ENCODE peak calls at places on chromosome 19, in nine cellular contexts. One of them, this sample, is unnamed.

GRCh38 chr19:32971012-32971595 is 654 bp downstream of the CEP89 start:
- DNase-seq in transverse colon: no peak
- DNase-seq in effector memory CD4-positive, alpha-beta T cell: no peak
- DNase-seq in mesendoderm: no peak
- DNase-seq in testis: no peak
- DNase-seq in cardiac muscle cell: no peak
- DNase-seq in A549: no peak
- DNase-seq in tibial nerve: no peak
- DNase-seq in right atrium auricular region: no peak
- DNase-seq in this sample: no peak

GRCh38 chr19:20038358-20039202 is 725 bp downstream of the ZNF682 start:
- DNase-seq in mesendoderm: no peak
- DNase-seq in right atrium auricular region: no peak
- DNase-seq in tibial nerve: no peak
- DNase-seq in cardiac muscle cell: no peak
- DNase-seq in effector memory CD4-positive, alpha-beta T cell: no peak
- DNase-seq in testis: no peak
- DNase-seq in A549: no peak
- DNase-seq in transverse colon: no peak
- DNase-seq in this sample: no peak

GRCh38 chr19:47075179-47075811 is 26.9 kb upstream of the TMEM160 start:
- DNase-seq in effector memory CD4-positive, alpha-beta T cell: no peak
- DNase-seq in mesendoderm: no peak
- DNase-seq in tibial nerve: no peak
- DNase-seq in cardiac muscle cell: no peak
- DNase-seq in A549: no peak
- DNase-seq in transverse colon: no peak
- DNase-seq in testis: no peak
- DNase-seq in right atrium auricular region: no peak
- DNase-seq in this sample: no peak

GRCh38 chr19:55600336-55601028 is 394 bp downstream of the ZNF524 start:
- DNase-seq in mesendoderm: no peak
- DNase-seq in tibial nerve: no peak
- DNase-seq in transverse colon: no peak
- DNase-seq in testis: peak; percentile 85
- DNase-seq in A549: peak; percentile 57
- DNase-seq in effector memory CD4-positive, alpha-beta T cell: no peak
- DNase-seq in cardiac muscle cell: no peak
- DNase-seq in right atrium auricular region: no peak
- DNase-seq in this sample: no peak

GRCh38 chr19:49335071-49335783 is at the start of gene CD37:
- DNase-seq in tibial nerve: no peak
- DNase-seq in A549: no peak
- DNase-seq in cardiac muscle cell: no peak
- DNase-seq in transverse colon: peak; percentile 37
- DNase-seq in right atrium auricular region: no peak
- DNase-seq in mesendoderm: no peak
- DNase-seq in testis: no peak
- DNase-seq in effector memory CD4-positive, alpha-beta T cell: peak; percentile 19
- DNase-seq in this sample: peak; percentile 58

GRCh38 chr19:43457809-43458208 is 7.6 kb downstream of the LYPD3 start:
- DNase-seq in A549: no peak
- DNase-seq in testis: no peak
- DNase-seq in mesendoderm: no peak
- DNase-seq in right atrium auricular region: no peak
- DNase-seq in tibial nerve: no peak
- DNase-seq in transverse colon: no peak
- DNase-seq in effector memory CD4-positive, alpha-beta T cell: no peak
- DNase-seq in cardiac muscle cell: no peak
- DNase-seq in this sample: no peak

GRCh38 chr19:47229674-47230121 is 1.3 kb downstream of the BBC3 start:
- DNase-seq in effector memory CD4-positive, alpha-beta T cell: no peak
- DNase-seq in testis: peak; percentile 45
- DNase-seq in right atrium auricular region: no peak
- DNase-seq in cardiac muscle cell: no peak
- DNase-seq in tibial nerve: peak; percentile 34
- DNase-seq in mesendoderm: peak; percentile 51
- DNase-seq in A549: no peak
- DNase-seq in transverse colon: peak; percentile 38
- DNase-seq in this sample: no peak

GRCh38 chr19:27762933-27763332 is 1450.0 kb downstream of the UQCRFS1 start:
- DNase-seq in A549: no peak
- DNase-seq in cardiac muscle cell: no peak
- DNase-seq in right atrium auricular region: no peak
- DNase-seq in transverse colon: no peak
- DNase-seq in testis: no peak
- DNase-seq in tibial nerve: no peak
- DNase-seq in mesendoderm: no peak
- DNase-seq in effector memory CD4-positive, alpha-beta T cell: no peak
- DNase-seq in this sample: no peak

GRCh38 chr19:16569609-16570320 is 2.5 kb downstream of the SLC35E1 start:
- DNase-seq in right atrium auricular region: no peak
- DNase-seq in A549: no peak
- DNase-seq in testis: no peak
- DNase-seq in tibial nerve: no peak
- DNase-seq in transverse colon: no peak
- DNase-seq in cardiac muscle cell: no peak
- DNase-seq in effector memory CD4-positive, alpha-beta T cell: no peak
- DNase-seq in mesendoderm: peak; percentile 32
- DNase-seq in this sample: no peak

GRCh38 chr19:48784527-48784926 is 26.3 kb downstream of the BCAT2 start:
- DNase-seq in transverse colon: no peak
- DNase-seq in right atrium auricular region: no peak
- DNase-seq in cardiac muscle cell: peak; percentile 48
- DNase-seq in tibial nerve: no peak
- DNase-seq in mesendoderm: no peak
- DNase-seq in A549: no peak
- DNase-seq in testis: no peak
- DNase-seq in effector memory CD4-positive, alpha-beta T cell: no peak
- DNase-seq in this sample: no peak

GRCh38 chr19:5804516-5805464 is at the start of gene NRTN:
- DNase-seq in tibial nerve: no peak
- DNase-seq in effector memory CD4-positive, alpha-beta T cell: peak; percentile 36
- DNase-seq in testis: no peak
- DNase-seq in cardiac muscle cell: no peak
- DNase-seq in transverse colon: peak; percentile 67
- DNase-seq in mesendoderm: peak; percentile 53
- DNase-seq in A549: peak; percentile 44
- DNase-seq in right atrium auricular region: no peak
- DNase-seq in this sample: peak; percentile 44

GRCh38 chr19:5803441-5803751 is 1.5 kb upstream of the NRTN start:
- DNase-seq in testis: no peak
- DNase-seq in tibial nerve: no peak
- DNase-seq in mesendoderm: no peak
- DNase-seq in effector memory CD4-positive, alpha-beta T cell: no peak
- DNase-seq in right atrium auricular region: no peak
- DNase-seq in A549: no peak
- DNase-seq in transverse colon: no peak
- DNase-seq in cardiac muscle cell: no peak
- DNase-seq in this sample: no peak

GRCh38 chr19:5805465-5806132 is 732 bp downstream of the NRTN start:
- DNase-seq in cardiac muscle cell: peak; percentile 60
- DNase-seq in effector memory CD4-positive, alpha-beta T cell: peak; percentile 34
- DNase-seq in testis: peak; percentile 76
- DNase-seq in right atrium auricular region: peak; percentile 62
- DNase-seq in tibial nerve: peak; percentile 22
- DNase-seq in mesendoderm: peak; percentile 87
- DNase-seq in A549: peak; percentile 81
- DNase-seq in transverse colon: peak; percentile 87
- DNase-seq in this sample: peak; percentile 41

GRCh38 chr19:5801796-5802616 is 2.9 kb upstream of the NRTN start:
- DNase-seq in tibial nerve: no peak
- DNase-seq in testis: peak; percentile 58
- DNase-seq in right atrium auricular region: no peak
- DNase-seq in transverse colon: no peak
- DNase-seq in effector memory CD4-positive, alpha-beta T cell: no peak
- DNase-seq in cardiac muscle cell: peak; percentile 37
- DNase-seq in A549: no peak
- DNase-seq in mesendoderm: peak; percentile 88
- DNase-seq in this sample: peak; percentile 49

GRCh38 chr19:5803752-5804515 is 933 bp upstream of the NRTN start:
- DNase-seq in testis: peak; percentile 89
- DNase-seq in transverse colon: peak; percentile 95
- DNase-seq in right atrium auricular region: peak; percentile 72
- DNase-seq in cardiac muscle cell: peak; percentile 91
- DNase-seq in mesendoderm: peak; percentile 95
- DNase-seq in tibial nerve: peak; percentile 63
- DNase-seq in effector memory CD4-positive, alpha-beta T cell: peak; percentile 83
- DNase-seq in A549: peak; percentile 83
- DNase-seq in this sample: peak; percentile 93
- H3K27ac ChIP-seq in testis: no peak overlapping the region
- H3K27ac ChIP-seq in transverse colon: peak overlapping the region; percentile 60
- H3K27ac ChIP-seq in right atrium auricular region: peak overlapping the region; percentile 71
- H3K27ac ChIP-seq in cardiac muscle cell: no peak overlapping the region
- H3K27ac ChIP-seq in mesendoderm: no peak overlapping the region
- H3K27ac ChIP-seq in tibial nerve: no peak overlapping the region
- H3K27ac ChIP-seq in effector memory CD4-positive, alpha-beta T cell: no peak overlapping the region
- H3K27ac ChIP-seq in A549: peak overlapping the region; percentile 51
- H3K27ac ChIP-seq in this sample: no peak overlapping the region

DNA sequence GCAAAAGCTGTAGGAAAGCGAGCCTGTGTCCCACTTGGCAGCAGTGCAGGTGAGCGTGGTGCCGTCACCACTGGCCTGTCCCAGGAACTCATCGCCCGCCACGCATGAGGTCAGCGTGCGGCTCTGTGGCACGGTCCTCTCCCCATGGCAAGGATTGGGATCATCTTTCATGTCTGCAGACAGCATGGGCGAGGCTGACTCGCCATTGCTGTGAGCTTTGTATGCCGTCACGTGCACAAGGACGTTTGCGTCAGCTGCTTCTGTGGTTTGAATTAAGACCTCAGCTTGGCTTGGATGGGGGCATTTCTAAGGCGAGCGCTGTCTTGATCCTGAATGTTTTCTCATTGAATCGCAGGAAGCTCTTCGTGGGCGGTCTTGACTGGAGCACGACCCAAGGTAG is 9.8 kb downstream of the DAZAP1 start:
- DNase-seq in cardiac muscle cell: peak; percentile 28
- DNase-seq in tibial nerve: no peak
- DNase-seq in right atrium auricular region: no peak
- DNase-seq in testis: no peak
- DNase-seq in transverse colon: no peak
- DNase-seq in A549: no peak
- DNase-seq in mesendoderm: no peak
- DNase-seq in effector memory CD4-positive, alpha-beta T cell: no peak
- DNase-seq in this sample: no peak
- H3K4me1 ChIP-seq in cardiac muscle cell: peaks cover 20% of the 10 kb centered on the region
- H3K4me1 ChIP-seq in tibial nerve: peaks cover 50% of the 10 kb centered on the region
- H3K4me1 ChIP-seq in right atrium auricular region: peaks cover 71% of the 10 kb centered on the region
- H3K4me1 ChIP-seq in testis: peaks cover 57% of the 10 kb centered on the region
- H3K4me1 ChIP-seq in transverse colon: peaks cover 39% of the 10 kb centered on the region
- H3K4me1 ChIP-seq in A549: peaks cover 10% of the 10 kb centered on the region
- H3K4me1 ChIP-seq in mesendoderm: peaks cover 8% of the 10 kb centered on the region
- H3K4me1 ChIP-seq in effector memory CD4-positive, alpha-beta T cell: peaks cover 27% of the 10 kb centered on the region
- H3K4me1 ChIP-seq in this sample: no peaks in the 10 kb centered on the region

DNA sequence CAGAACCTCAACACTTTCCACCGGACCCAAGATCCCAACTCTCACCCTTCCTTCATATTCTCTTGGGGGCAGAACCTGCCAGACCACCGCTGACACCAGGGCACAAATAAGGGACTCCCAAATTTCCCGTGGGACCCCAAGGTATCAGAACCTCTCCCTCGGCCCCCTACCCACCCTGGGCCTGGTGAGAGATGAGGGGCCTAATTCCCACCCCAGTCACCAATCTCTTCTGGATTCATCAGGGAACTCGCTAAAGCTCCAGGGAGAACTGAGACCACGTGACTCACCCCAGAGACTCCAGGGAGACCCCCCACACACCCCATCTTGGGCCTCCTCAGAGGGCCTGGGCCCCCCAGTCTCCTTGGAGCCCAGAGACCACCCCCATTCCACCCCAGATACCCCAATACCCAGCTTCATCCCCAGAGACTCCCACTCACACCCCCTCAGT is 1.8 kb downstream of the LMNB2 start:
- DNase-seq in A549: no peak
- DNase-seq in effector memory CD4-positive, alpha-beta T cell: no peak
- DNase-seq in mesendoderm: no peak
- DNase-seq in transverse colon: no peak
- DNase-seq in right atrium auricular region: no peak
- DNase-seq in tibial nerve: no peak
- DNase-seq in cardiac muscle cell: no peak
- DNase-seq in testis: no peak
- DNase-seq in this sample: no peak
- H3K4me3 ChIP-seq in A549: peak overlapping the region; percentile 98
- H3K4me3 ChIP-seq in effector memory CD4-positive, alpha-beta T cell: no peak overlapping the region
- H3K4me3 ChIP-seq in mesendoderm: no peak overlapping the region
- H3K4me3 ChIP-seq in transverse colon: no peak overlapping the region
- H3K4me3 ChIP-seq in right atrium auricular region: no peak overlapping the region
- H3K4me3 ChIP-seq in tibial nerve: peak overlapping the region; percentile 100
- H3K4me3 ChIP-seq in cardiac muscle cell: peak overlapping the region; percentile 97
- H3K4me3 ChIP-seq in testis: no peak overlapping the region
- H3K4me3 ChIP-seq in this sample: no peak overlapping the region

DNA sequence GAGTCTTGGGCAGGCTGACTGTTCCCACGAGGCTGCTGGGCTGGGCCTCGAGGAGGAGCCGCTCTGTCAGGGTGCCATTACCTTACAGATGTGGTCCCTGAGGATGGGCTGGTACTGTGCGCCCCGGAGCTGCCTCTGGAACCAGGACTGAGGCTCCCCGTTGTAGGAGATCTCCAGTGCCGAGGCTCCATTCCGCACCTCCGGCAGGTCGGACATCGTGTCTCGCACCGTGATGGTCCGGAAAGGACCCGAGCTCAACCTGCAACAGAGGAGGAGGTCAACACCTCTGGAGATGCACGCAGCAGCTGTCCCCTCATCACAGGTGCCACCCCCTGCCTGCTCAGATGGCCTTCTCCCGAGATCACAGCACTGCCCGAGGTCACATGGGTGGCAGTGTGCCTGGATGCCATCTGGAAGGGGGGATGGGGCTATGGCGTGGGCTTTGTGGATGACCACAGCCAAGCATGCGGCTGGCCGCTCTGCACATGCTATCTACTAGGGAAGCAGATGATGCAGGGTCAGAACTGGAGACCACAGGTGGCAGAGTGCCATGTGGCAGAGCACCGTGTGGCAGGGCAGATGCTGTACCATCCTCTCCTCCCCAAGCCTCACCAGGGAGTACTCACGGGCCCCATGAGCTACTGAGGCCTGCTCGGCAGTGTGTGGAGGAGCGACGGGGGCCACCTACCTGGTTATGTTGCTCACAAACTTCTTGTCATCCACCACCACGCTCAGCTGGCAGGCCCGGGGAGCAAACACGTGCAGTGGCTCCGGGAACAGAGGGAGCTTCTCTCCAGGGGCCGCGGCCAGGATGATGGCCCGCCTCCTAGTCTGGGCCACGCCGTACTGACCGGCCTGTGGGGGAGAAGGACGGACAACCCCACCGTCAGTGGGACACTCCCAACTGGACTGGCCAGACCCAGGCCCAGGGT is 18.3 kb upstream of the EIF3G start:
- DNase-seq in transverse colon: no peak
- DNase-seq in tibial nerve: no peak
- DNase-seq in A549: no peak
- DNase-seq in testis: no peak
- DNase-seq in effector memory CD4-positive, alpha-beta T cell: no peak
- DNase-seq in cardiac muscle cell: no peak
- DNase-seq in mesendoderm: no peak
- DNase-seq in right atrium auricular region: no peak
- DNase-seq in this sample: no peak
- H3K27ac ChIP-seq in transverse colon: no peak overlapping the region
- H3K27ac ChIP-seq in tibial nerve: no peak overlapping the region
- H3K27ac ChIP-seq in A549: no peak overlapping the region
- H3K27ac ChIP-seq in testis: no peak overlapping the region
- H3K27ac ChIP-seq in effector memory CD4-positive, alpha-beta T cell: no peak overlapping the region
- H3K27ac ChIP-seq in cardiac muscle cell: no peak overlapping the region
- H3K27ac ChIP-seq in mesendoderm: no peak overlapping the region
- H3K27ac ChIP-seq in right atrium auricular region: no peak overlapping the region
- H3K27ac ChIP-seq in this sample: no peak overlapping the region

GRCh38 chr19:796692-797527 is at the start of gene PTBP1:
- DNase-seq in effector memory CD4-positive, alpha-beta T cell: peak; percentile 100
- DNase-seq in A549: peak; percentile 86
- DNase-seq in right atrium auricular region: peak; percentile 100
- DNase-seq in cardiac muscle cell: peak; percentile 100
- DNase-seq in tibial nerve: peak; percentile 99
- DNase-seq in mesendoderm: peak; percentile 100
- DNase-seq in testis: peak; percentile 100
- DNase-seq in transverse colon: peak; percentile 100
- DNase-seq in this sample: peak; percentile 100
- H3K4me1 ChIP-seq in effector memory CD4-positive, alpha-beta T cell: peaks cover 39% of the 10 kb centered on the region
- H3K4me1 ChIP-seq in A549: peaks cover 40% of the 10 kb centered on the region
- H3K4me1 ChIP-seq in right atrium auricular region: peaks cover 61% of the 10 kb centered on the region
- H3K4me1 ChIP-seq in cardiac muscle cell: peaks cover 27% of the 10 kb centered on the region
- H3K4me1 ChIP-seq in tibial nerve: peaks cover 43% of the 10 kb centered on the region
- H3K4me1 ChIP-seq in mesendoderm: peaks cover 3% of the 10 kb centered on the region
- H3K4me1 ChIP-seq in testis: peaks cover 44% of the 10 kb centered on the region
- H3K4me1 ChIP-seq in transverse colon: peaks cover 43% of the 10 kb centered on the region
- H3K4me1 ChIP-seq in this sample: peaks cover 3% of the 10 kb centered on the region